ENCODE peak calls at places on chromosome 9, in five cellular contexts. J is A549, H is IMR-90, T is K562, C is H1. I is an unnamed sample.
A peak's percentile ranks its signal among the peaks of the same experiment; 100 is the strongest.

GRCh38 chr9:120299785-120300184 is 280.2 kb downstream of the CDK5RAP2 start:
- DNase-seq in J (no peak), H (no peak), T (no peak), C (no peak), I (no peak)

GRCh38 chr9:124329996-124330714 is 72.4 kb downstream of the NEK6 start:
- DNase-seq in J (no peak), H (no peak), T (no peak), C (no peak), I (no peak)

GRCh38 chr9:103757062-103757461 is 337.0 kb upstream of the SMC2 start:
- DNase-seq in J (no peak), H (no peak), T (no peak), C (no peak), I (no peak)

GRCh38 chr9:93028448-93029006 is 30.0 kb upstream of the SUSD3 start:
- DNase-seq in J (no peak), H (no peak), T (no peak), C (no peak), I (no peak)

GRCh38 chr9:125660557-125660956 is 46.5 kb downstream of the MAPKAP1 start:
- DNase-seq in J (no peak), H (no peak), T (no peak), C (no peak), I (no peak)

GRCh38 chr9:24035816-24036215 is 209.8 kb upstream of the ELAVL2 start:
- DNase-seq in J (no peak), H (no peak), T (no peak), C (no peak), I (no peak)

GRCh38 chr9:36426945-36427344 is 26.9 kb upstream of the RNF38 start:
- DNase-seq in J (no peak), H (no peak), T (no peak), C (no peak), I (no peak)

GRCh38 chr9:38096238-38096805 is 27.3 kb upstream of the SHB start:
- DNase-seq in J (no peak), H (no peak), T (no peak), C (no peak), I (no peak)

GRCh38 chr9:124674651-124675050 is 96.5 kb downstream of the NR6A1 start:
- DNase-seq in J (no peak), H (no peak), T (no peak), C (no peak), I (no peak)

GRCh38 chr9:94554439-94555331 is at the start of gene PCAT7:
- DNase-seq in J (peak; percentile 64), H (no peak), T (peak; percentile 72), C (peak; percentile 53), I (peak; percentile 84)

GRCh38 chr9:7088598-7088997 is 330.8 kb downstream of the KDM4C start:
- DNase-seq in J (no peak), H (no peak), T (no peak), C (no peak), I (no peak)

GRCh38 chr9:27711241-27711640 is 138.0 kb upstream of the C9orf72 start:
- DNase-seq in J (no peak), H (no peak), T (no peak), C (no peak), I (no peak)

GRCh38 chr9:130462685-130463084 is 17.9 kb downstream of the ASS1 start:
- DNase-seq in J (no peak), H (no peak), T (no peak), C (no peak), I (no peak)

GRCh38 chr9:77933019-77933418 is 98.6 kb downstream of the GNAQ start:
- DNase-seq in J (no peak), H (peak; percentile 28), T (no peak), C (no peak), I (no peak)

GRCh38 chr9:126454250-126454649 is 127.6 kb downstream of the MVB12B start:
- DNase-seq in J (no peak), H (no peak), T (no peak), C (no peak), I (no peak)

GRCh38 chr9:21969011-21969935 is 24.9 kb downstream of the CDKN2A start:
- DNase-seq in J (no peak), H (no peak), T (no peak), C (no peak), I (no peak)

GRCh38 chr9:105051897-105052296 is 123.9 kb upstream of the ABCA1 start:
- DNase-seq in J (no peak), H (no peak), T (no peak), C (no peak), I (no peak)

GRCh38 chr9:122213589-122214413 is 15.0 kb downstream of the LHX6 start:
- DNase-seq in J (peak; percentile 67), H (no peak), T (peak; percentile 100), C (peak; percentile 87), I (peak; percentile 83)

GRCh38 chr9:94553029-94553938 is 1.6 kb upstream of the PCAT7 start:
- DNase-seq in J (no peak), H (no peak), T (no peak), C (no peak), I (peak; percentile 80)

GRCh38 chr9:136533775-136534157 is 12.1 kb downstream of the NOTCH1 start:
- DNase-seq in J (no peak), H (no peak), T (no peak), C (no peak), I (no peak)

GRCh38 chr9:26789959-26790358 is 102.6 kb downstream of the CAAP1 start:
- DNase-seq in J (no peak), H (peak; percentile 1), T (no peak), C (no peak), I (no peak)

GRCh38 chr9:83006378-83006777 is 56.6 kb downstream of the RASEF start:
- DNase-seq in J (no peak), H (no peak), T (no peak), C (no peak), I (no peak)

GRCh38 chr9:6827370-6827949 is 69.7 kb downstream of the KDM4C start:
- DNase-seq in J (peak; percentile 51), H (peak; percentile 54), T (peak; percentile 24), C (no peak), I (peak; percentile 71)

DNA sequence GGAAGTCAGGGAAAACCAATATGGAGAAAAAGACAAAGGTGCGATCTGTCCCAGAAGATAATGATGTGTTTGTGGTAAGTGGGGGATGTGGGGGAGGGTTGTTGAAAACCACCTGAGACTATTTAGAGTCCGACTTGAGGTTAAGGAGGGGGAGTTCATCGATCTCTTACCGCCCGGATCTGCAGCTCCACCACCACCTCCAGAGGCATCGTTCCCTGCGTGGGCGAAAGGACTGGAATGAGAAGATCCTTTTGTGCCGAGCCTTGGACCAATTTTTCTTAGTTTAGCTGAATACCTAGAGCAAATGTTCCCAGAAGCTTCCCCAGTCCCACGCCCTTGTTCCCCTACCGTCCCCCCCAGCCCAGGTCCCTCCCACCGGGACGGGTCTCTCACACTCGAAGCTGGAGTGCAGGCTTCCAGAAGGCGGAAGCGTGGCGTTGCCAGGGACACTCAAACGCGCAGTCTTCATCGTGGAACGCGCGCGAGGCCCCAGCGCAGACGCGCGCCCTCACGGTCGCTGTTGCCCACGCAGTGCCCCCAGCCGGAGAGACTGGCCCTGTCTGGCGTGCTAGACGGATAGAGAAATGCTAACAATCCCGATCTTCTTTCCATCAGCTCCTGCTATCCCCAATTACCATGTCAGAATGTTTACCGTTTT is at the start of gene SPATA6L:
- DNase-seq in J (peak; percentile 63), H (peak; percentile 45), T (no peak), C (no peak), I (peak; percentile 11)
- TF ChIP-seq RAD21 in J (no peak), H (no peak), T (no peak), C (no peak), I (peak; percentile 17)

DNA sequence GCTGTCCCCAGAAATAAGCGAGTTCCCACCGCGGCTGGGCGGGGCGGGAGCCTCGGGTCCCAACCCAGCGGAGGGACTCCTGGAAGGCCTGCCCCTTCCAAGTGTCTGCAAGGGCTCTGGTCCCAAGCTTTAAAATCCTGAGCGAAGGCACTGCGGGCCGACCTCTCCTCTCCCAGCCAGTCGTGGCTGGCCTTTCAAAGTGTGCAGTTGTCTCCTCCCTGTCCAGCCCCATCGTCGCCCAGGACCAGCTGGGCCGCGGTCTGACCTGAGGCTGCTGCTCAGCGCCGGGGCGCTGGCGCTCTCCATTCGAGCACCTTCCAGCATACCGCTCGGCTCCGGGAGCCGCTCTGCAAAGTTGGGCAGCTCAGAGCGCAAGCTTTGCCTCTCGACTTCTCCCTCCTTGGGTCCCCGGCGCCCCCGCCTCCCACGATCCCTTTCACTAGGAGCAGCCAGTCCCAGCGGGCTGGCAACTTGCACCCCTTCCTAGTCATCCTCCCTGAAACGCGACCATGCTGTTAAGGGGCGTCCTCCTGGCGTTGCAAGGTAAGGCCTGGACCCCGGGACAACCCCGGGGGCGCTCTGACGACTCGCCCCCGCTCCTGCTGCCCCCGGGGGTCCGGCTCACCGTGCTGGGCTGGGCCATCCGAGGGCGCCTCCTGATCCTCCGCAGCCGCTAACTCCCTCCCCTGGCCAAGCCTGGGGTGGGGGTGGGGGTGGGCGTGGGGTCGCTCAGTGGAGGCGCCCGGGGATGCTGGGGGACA is at the start of gene MAMDC2:
- DNase-seq in J (no peak), H (peak; percentile 51), T (no peak), C (no peak), I (no peak)
- TF ChIP-seq POLR2A in J (no peak), H (no peak), T (no peak), C (peak; percentile 72), I (no peak)

DNA sequence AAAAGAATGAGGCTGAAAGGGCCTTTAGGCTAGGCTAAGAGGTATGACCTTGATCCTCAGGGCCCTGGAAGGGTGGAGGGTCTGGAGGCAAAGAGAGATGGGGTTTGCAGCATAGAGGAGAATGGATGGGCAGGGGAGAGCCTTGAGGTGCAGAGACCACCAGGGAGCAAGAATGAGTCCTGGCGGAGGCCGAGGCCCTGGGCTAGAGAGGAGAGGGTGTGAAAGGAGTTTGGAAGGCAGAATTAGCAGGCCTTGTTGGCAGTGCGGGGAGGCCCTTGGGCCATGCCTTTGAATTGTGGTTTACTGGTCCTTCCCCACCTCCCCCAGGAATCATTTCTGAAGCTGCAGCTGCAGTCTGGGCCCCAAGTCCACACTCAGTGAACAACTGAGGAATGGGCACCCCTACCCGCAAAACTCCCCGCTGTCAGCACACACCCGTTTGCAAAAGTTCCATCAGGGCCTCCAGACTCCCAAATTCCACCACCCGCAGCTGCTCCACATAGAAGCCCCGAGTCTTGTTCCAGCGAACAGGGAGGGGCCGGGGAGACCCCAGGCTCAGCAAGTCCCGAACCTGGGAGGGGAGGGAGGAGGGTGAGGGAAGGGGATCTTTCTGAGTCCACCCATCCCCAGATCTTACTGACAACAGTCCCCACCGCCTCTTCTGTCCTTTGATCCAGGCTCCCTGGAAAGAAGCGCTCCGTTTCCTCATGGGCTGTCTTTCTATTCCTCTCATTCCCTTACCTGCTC is 2.1 kb downstream of the KIF12 start:
- DNase-seq in J (no peak), H (no peak), T (no peak), C (no peak), I (no peak)
- TF ChIP-seq RAD21 in J (no peak), H (no peak), T (no peak), C (no peak), I (no peak)

DNA sequence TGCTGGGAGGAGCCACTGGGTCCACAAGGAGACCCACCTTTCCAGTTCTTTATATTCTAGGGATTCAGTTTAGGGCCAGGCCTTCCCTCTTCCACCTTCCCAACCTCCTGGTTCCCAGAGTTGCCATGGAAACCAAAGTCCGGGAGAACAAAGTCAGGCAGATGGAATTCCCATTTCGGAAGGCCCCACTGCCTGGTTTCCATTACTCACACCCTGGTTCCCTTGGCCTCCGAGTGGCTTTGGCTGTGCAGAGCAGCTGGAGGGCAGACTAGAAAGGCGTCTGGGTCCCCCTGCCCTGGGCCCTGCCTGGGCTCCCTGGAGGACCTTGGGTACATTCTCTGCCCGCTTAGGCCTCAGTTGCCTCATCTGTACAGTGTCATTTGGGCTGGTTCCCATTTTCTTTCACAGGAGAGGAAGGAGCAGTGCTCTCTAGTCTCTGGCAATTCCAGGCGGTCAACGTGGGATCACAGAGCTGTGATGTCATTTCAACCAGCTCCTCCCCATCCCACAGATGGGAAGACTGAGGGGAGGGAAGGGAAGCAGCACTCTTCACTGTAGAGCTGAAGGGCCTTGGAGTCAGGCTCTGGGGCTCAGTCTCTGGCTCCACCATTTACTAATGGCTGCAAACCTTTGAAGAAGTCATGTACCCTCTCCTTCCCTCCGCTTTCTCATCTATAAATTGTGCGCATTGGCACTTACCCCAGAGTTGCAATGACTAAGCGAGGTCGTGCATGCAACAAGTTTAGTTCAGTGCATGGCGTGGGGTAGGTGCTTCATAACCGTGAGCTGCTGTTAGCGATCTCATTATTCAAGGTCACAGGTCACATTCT is 136.3 kb downstream of the RGS3 start:
- DNase-seq in J (no peak), H (peak; percentile 93), T (no peak), C (no peak), I (no peak)
- TF ChIP-seq POLR2A in J (no peak), H (no peak), T (no peak), C (no peak), I (no peak)

I was measured in HepG2.